ENCODE peak calls at places on chromosomes 4 and X, in ten cellular contexts. T, U, X, S, I, Z, N, C, R and E are unnamed samples.
A peak's percentile ranks its signal among the peaks of the same experiment; 100 is the strongest.

GRCh38 chr4:169492436-169493163 is 119.8 kb downstream of the NEK1 start:
- DNase-seq in T (peak; percentile 45), U (no peak), X (no peak), S (peak; percentile 40), I (peak; percentile 3), Z (no peak), N (no peak), C (no peak), R (peak; percentile 16), E (peak; percentile 67)

GRCh38 chrX:9890541-9891200 is 76.5 kb upstream of the CLDN34 start:
- DNase-seq in T (no peak), U (no peak), X (no peak), S (no peak), I (no peak), Z (no peak), N (no peak), C (no peak), R (no peak), E (no peak)

GRCh38 chr4:69467797-69468196 is 27.9 kb downstream of the UGT2B4 start:
- DNase-seq in T (no peak), U (no peak), X (no peak), S (no peak), I (no peak), Z (no peak), N (no peak), C (no peak), R (no peak), E (no peak)

GRCh38 chr4:79050521-79050880 is 111.3 kb upstream of the PAQR3 start:
- DNase-seq in T (no peak), U (no peak), X (no peak), S (no peak), I (no peak), Z (no peak), N (no peak), C (no peak), R (no peak), E (no peak)

GRCh38 chr4:152524429-152524828 is 11.5 kb downstream of the FBXW7 start:
- DNase-seq in T (no peak), U (no peak), X (no peak), S (peak; percentile 63), I (no peak), Z (no peak), N (no peak), C (no peak), R (no peak), E (no peak)

GRCh38 chrX:154486052-154486395 is 391 bp downstream of the UBL4A start:
- DNase-seq in T (peak; percentile 47), U (no peak), X (peak; percentile 54), S (no peak), I (no peak), Z (no peak), N (no peak), C (peak; percentile 70), R (peak; percentile 43), E (peak; percentile 69)

GRCh38 chr4:96102541-96103018 is 262.7 kb downstream of the PDHA2 start:
- DNase-seq in T (no peak), U (no peak), X (no peak), S (no peak), I (no peak), Z (no peak), N (no peak), C (no peak), R (no peak), E (no peak)

GRCh38 chr4:41363384-41363981 is 106.8 kb downstream of the UCHL1 start:
- DNase-seq in T (no peak), U (peak; percentile 46), X (peak; percentile 44), S (no peak), I (no peak), Z (peak; percentile 44), N (peak; percentile 83), C (no peak), R (no peak), E (no peak)

GRCh38 chrX:56031409-56031808 is 200.7 kb upstream of the KLF8 start:
- DNase-seq in T (no peak), U (no peak), X (no peak), S (no peak), I (no peak), Z (no peak), N (no peak), C (no peak), R (no peak), E (no peak)

GRCh38 chrX:112705726-112706125 is 26.0 kb upstream of the LHFPL1 start:
- DNase-seq in T (no peak), U (no peak), X (no peak), S (no peak), I (no peak), Z (no peak), N (no peak), C (no peak), R (no peak), E (no peak)

GRCh38 chr4:185693548-185694215 is 118.3 kb downstream of the SORBS2 start:
- DNase-seq in T (no peak), U (no peak), X (no peak), S (no peak), I (no peak), Z (no peak), N (no peak), C (no peak), R (no peak), E (no peak)

GRCh38 chr4:68267433-68267944 is 22.0 kb upstream of the TMPRSS11B start:
- DNase-seq in T (no peak), U (no peak), X (no peak), S (peak; percentile 49), I (no peak), Z (no peak), N (no peak), C (no peak), R (no peak), E (no peak)

GRCh38 chrX:10030570-10030969 is 63.4 kb downstream of the CLDN34 start:
- DNase-seq in T (no peak), U (no peak), X (no peak), S (no peak), I (no peak), Z (no peak), N (no peak), C (no peak), R (no peak), E (no peak)

GRCh38 chr4:3302164-3302785 is 9.5 kb downstream of the RGS12 start:
- DNase-seq in T (no peak), U (no peak), X (no peak), S (no peak), I (peak; percentile 72), Z (no peak), N (peak; percentile 64), C (peak; percentile 57), R (no peak), E (no peak)

GRCh38 chrX:15269618-15270521 is at the start of gene ASB9:
- DNase-seq in T (no peak), U (no peak), X (no peak), S (peak; percentile 52), I (no peak), Z (peak; percentile 62), N (no peak), C (peak; percentile 75), R (peak; percentile 47), E (no peak)

GRCh38 chr4:168848112-168848511 is 161.9 kb downstream of the CBR4 start:
- DNase-seq in T (no peak), U (no peak), X (no peak), S (no peak), I (no peak), Z (no peak), N (no peak), C (no peak), R (no peak), E (no peak)

GRCh38 chrX:45768666-45769065 is 568.0 kb upstream of the DIPK2B start:
- DNase-seq in T (no peak), U (no peak), X (no peak), S (no peak), I (no peak), Z (no peak), N (no peak), C (no peak), R (no peak), E (no peak)
- H3K27ac ChIP-seq in T (no peak overlapping the region), U (no peak overlapping the region), X (peak overlapping the region; percentile 19), S (no peak overlapping the region), I (peak overlapping the region; percentile 41), Z (no peak overlapping the region), N (peak overlapping the region; percentile 81), C (peak overlapping the region; percentile 88), R (peak overlapping the region; percentile 88), E (no peak overlapping the region)

GRCh38 chrX:2781226-2781571 is 29.4 kb downstream of the XG start:
- DNase-seq in T (no peak), U (no peak), X (no peak), S (no peak), I (no peak), Z (no peak), N (no peak), C (no peak), R (no peak), E (no peak)
- H3K27ac ChIP-seq in T (no peak overlapping the region), U (no peak overlapping the region), X (no peak overlapping the region), S (no peak overlapping the region), I (no peak overlapping the region), Z (no peak overlapping the region), N (no peak overlapping the region), C (no peak overlapping the region), R (peak overlapping the region; percentile 31), E (no peak overlapping the region)

GRCh38 chr4:1210971-1211370 is 38.0 kb downstream of the CTBP1 start:
- DNase-seq in T (no peak), U (no peak), X (peak; percentile 11), S (no peak), I (no peak), Z (no peak), N (no peak), C (peak; percentile 58), R (peak; percentile 10), E (no peak)
- H3K27ac ChIP-seq in T (no peak overlapping the region), U (no peak overlapping the region), X (no peak overlapping the region), S (no peak overlapping the region), I (no peak overlapping the region), Z (no peak overlapping the region), N (peak overlapping the region; percentile 92), C (no peak overlapping the region), R (peak overlapping the region; percentile 56), E (no peak overlapping the region)

DNA sequence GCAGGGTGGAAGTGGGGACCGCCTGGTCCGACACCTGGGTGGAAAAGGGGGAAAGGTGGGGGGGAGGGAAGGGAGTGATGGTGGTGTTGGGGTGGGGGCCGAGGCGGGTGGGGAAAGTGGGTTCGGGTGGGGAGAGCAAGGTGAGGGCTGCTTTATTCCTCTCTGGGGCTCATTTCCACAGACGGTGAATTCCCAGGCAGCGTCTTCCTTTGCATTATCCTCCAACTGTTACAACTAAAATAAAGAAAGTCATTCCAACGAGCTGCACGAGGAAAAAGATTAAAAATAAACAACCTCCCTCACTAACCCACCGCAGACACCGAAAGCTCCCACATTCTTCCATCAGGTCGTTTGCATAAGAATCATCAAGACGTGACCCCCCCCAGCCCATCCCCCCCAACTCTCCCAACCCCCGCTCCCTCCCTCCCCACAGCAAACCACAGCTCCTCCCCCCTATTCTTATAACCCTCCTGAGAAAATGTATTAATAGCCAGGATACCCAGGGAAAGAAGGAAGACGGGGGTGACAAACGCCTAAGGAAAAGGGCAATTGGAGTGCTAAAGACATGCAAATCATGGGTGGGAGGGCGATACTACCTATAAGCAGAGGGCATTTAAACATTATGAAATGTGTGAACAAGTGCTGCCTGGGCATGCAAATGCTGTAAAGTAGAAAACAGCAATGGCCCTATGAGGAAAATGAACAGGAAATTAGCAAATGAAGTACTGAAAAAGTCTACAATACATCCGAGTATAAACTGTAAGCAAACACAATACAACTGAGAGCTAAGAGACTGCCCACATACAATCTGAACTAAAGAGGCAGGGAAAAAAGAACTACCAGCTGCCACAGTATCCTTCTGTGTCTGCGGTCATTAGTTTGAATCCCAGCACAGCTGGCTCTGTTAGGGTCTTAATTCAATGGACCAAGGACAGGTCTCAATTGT is 2.6 kb downstream of the CXXC4 start:
- DNase-seq in T (no peak), U (no peak), X (no peak), S (no peak), I (no peak), Z (no peak), N (no peak), C (no peak), R (peak; percentile 9), E (no peak)
- H3K27ac ChIP-seq in T (no peak overlapping the region), U (peak overlapping the region; percentile 78), X (no peak overlapping the region), S (no peak overlapping the region), I (no peak overlapping the region), Z (peak overlapping the region; percentile 90), N (peak overlapping the region; percentile 62), C (peak overlapping the region; percentile 49), R (peak overlapping the region; percentile 89), E (no peak overlapping the region)